ENCODE peak calls at places on chromosomes 2 and 18, in six cellular contexts. W, D, E, F, Y and L are unnamed samples.

GRCh38 chr2:146874260-146874658 is 970.6 kb upstream of the ACVR2A start:
- DNase-seq in E (peak; percentile 27), D (no peak), Y (peak; percentile 60), W (no peak), F (no peak), L (no peak)

GRCh38 chr2:233000886-233001750 is 11.9 kb downstream of the NGEF start:
- DNase-seq in W (no peak), Y (no peak), D (no peak), E (no peak), F (no peak), L (no peak)

GRCh38 chr2:189261431-189261841 is 81.9 kb upstream of the COL5A2 start:
- DNase-seq in W (no peak), D (peak; percentile 93), E (no peak), Y (peak; percentile 65), F (no peak), L (no peak)

GRCh38 chr2:85131116-85131515 is 2.1 kb upstream of the TCF7L1 start:
- DNase-seq in Y (peak; percentile 64), E (peak; percentile 46), D (peak; percentile 40), F (no peak), W (peak; percentile 15), L (peak; percentile 48)

GRCh38 chr2:134433469-134433868 is 179.6 kb downstream of the MGAT5 start:
- DNase-seq in Y (no peak), F (no peak), E (no peak), D (no peak), W (no peak), L (no peak)

GRCh38 chr2:205681836-205682238 is 464 bp upstream of the NRP2 start:
- DNase-seq in D (no peak), E (peak; percentile 42), W (no peak), F (peak; percentile 55), Y (peak; percentile 64), L (peak; percentile 42)

GRCh38 chr2:29022455-29023128 is 41.5 kb downstream of the TOGARAM2 start:
- DNase-seq in E (no peak), W (no peak), D (no peak), F (no peak), Y (peak; percentile 40), L (no peak)

GRCh38 chr2:10447300-10448207 is 573 bp downstream of the ODC1 start:
- DNase-seq in D (peak; percentile 47), W (no peak), F (peak; percentile 89), E (peak; percentile 49), Y (peak; percentile 50), L (peak; percentile 65)

GRCh38 chr2:188091235-188091634 is 200.4 kb upstream of the GULP1 start:
- DNase-seq in E (no peak), W (no peak), Y (peak; percentile 59), F (no peak), D (no peak), L (no peak)

GRCh38 chr18:48308755-48309154 is 100.4 kb downstream of the ZBTB7C start:
- DNase-seq in E (no peak), W (no peak), D (no peak), F (no peak), Y (no peak), L (no peak)

GRCh38 chr18:4394700-4395099 is 60.4 kb downstream of the DLGAP1 start:
- DNase-seq in F (no peak), W (no peak), E (no peak), Y (no peak), D (no peak), L (no peak)

GRCh38 chr2:9803023-9803805 is 40.1 kb upstream of the TAF1B start:
- DNase-seq in E (peak; percentile 37), Y (no peak), W (no peak), F (no peak), D (no peak), L (no peak)

GRCh38 chr18:6414723-6415362 is at the start of gene L3MBTL4:
- DNase-seq in E (no peak), D (no peak), W (no peak), F (peak; percentile 72), Y (peak; percentile 38), L (peak; percentile 52)

GRCh38 chr2:16614314-16614860 is 51.2 kb downstream of the CYRIA start:
- DNase-seq in E (peak; percentile 94), F (no peak), W (no peak), Y (peak; percentile 8), D (peak; percentile 55), L (no peak)

GRCh38 chr2:77721593-77721992 is 199.4 kb upstream of the LRRTM4 start:
- DNase-seq in W (no peak), D (no peak), F (no peak), E (no peak), Y (no peak), L (no peak)

GRCh38 chr2:176490061-176490861 is 221.0 kb downstream of the MTX2 start:
- DNase-seq in Y (peak; percentile 82), W (peak; percentile 36), D (no peak), E (peak; percentile 21), F (peak; percentile 79), L (peak; percentile 80)

GRCh38 chr2:54724560-54725342 is 1.3 kb downstream of the EML6 start:
- DNase-seq in Y (peak; percentile 32), W (peak; percentile 45), D (no peak), F (peak; percentile 67), E (no peak), L (peak; percentile 42)

GRCh38 chr2:108803045-108803736 is 16.6 kb downstream of the CCDC138 start:
- DNase-seq in F (no peak), E (no peak), W (no peak), D (no peak), Y (no peak), L (no peak)

GRCh38 chr2:28343184-28343942 is 49.3 kb upstream of the FOSL2 start:
- DNase-seq in F (no peak), W (no peak), D (no peak), E (no peak), Y (no peak), L (no peak)

GRCh38 chr18:9782073-9782857 is 74.2 kb downstream of the RAB31 start:
- DNase-seq in E (peak; percentile 95), D (peak; percentile 96), F (peak; percentile 35), W (no peak), Y (peak; percentile 69), L (no peak)

GRCh38 chr2:232875256-232876070 is 5.4 kb downstream of the SNORC start:
- DNase-seq in E (no peak), F (no peak), W (no peak), Y (no peak), D (no peak), L (peak; percentile 48)

GRCh38 chr18:41745166-41746049 is 209.6 kb upstream of the PIK3C3 start:
- DNase-seq in F (peak; percentile 73), W (peak; percentile 64), D (peak; percentile 6), Y (peak; percentile 79), E (peak; percentile 51), L (peak; percentile 75)

GRCh38 chr2:234953116-234954031 is 1.6 kb downstream of the SH3BP4 start:
- DNase-seq in D (no peak), Y (peak; percentile 57), E (peak; percentile 40), F (no peak), W (no peak), L (no peak)
- H4K8ac ChIP-seq in D (peak overlapping the region; percentile 74), Y (no peak overlapping the region), E (no peak overlapping the region), F (no peak overlapping the region), W (no peak overlapping the region), L (no peak overlapping the region)

DNA sequence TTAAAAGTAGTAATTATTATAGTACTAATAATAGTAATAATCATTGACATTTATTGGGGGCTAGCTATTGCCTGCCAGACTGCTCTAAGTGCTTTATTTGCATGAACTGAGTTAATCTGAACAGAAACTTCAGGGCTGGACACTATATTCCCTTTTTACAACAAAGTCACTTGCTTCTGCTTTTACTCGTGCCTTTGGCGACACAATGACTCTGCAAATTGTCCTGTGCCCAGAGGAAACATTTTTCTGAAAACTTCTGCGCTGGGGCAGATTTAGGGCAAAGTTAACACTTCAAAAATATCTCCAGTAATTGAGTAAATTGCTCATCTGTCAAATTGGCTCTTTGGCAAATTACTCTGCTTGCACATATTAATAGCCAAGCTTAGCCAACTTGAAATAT is 36.5 kb downstream of the BMP10 start:
- DNase-seq in F (no peak), D (no peak), W (no peak), E (no peak), Y (no peak), L (no peak)
- H3K9ac ChIP-seq in F (no peak overlapping the region), D (no peak overlapping the region), W (no peak overlapping the region), E (no peak overlapping the region), Y (no peak overlapping the region), L (no peak overlapping the region)

DNA sequence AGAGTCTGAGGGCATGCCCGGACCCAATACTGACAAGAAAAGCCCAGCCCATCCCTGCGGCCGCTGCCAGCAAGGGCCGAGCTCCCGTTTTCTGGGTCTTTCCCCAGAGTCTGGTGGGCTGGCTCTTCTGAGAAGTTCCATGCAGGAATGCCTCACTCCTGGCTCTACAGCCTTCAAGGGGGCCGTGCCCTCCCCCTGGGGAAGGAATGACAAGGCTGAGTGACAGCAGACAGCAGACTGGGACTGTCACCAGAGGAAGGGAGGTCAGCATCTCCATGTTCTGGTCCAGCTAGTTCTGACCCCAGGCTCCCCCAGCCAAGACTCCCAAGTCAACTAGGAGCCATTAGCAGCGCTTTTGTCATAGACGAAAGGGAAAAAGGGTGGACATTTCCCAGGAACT is 13.0 kb upstream of the SEMA4C start:
- DNase-seq in D (no peak), W (no peak), E (no peak), Y (no peak), F (no peak), L (no peak)
- H4K8ac ChIP-seq in D (no peak overlapping the region), W (no peak overlapping the region), E (no peak overlapping the region), Y (no peak overlapping the region), F (no peak overlapping the region), L (no peak overlapping the region)

GRCh38 chr2:219461669-219462068 is 27.0 kb downstream of the SPEG start:
- DNase-seq in F (no peak), D (no peak), W (no peak), E (no peak), Y (no peak), L (no peak)

GRCh38 chr2:219466816-219467735 is 31.6 kb upstream of the GMPPA start:
- DNase-seq in F (no peak), W (no peak), E (no peak), Y (no peak), D (no peak), L (no peak)

GRCh38 chr2:219465659-219466561 is 31.3 kb downstream of the SPEG start:
- DNase-seq in F (no peak), W (no peak), E (no peak), D (no peak), Y (no peak), L (no peak)

GRCh38 chr2:219462349-219462748 is 27.7 kb downstream of the SPEG start:
- DNase-seq in D (no peak), W (no peak), E (no peak), Y (no peak), F (no peak), L (no peak)

DNA sequence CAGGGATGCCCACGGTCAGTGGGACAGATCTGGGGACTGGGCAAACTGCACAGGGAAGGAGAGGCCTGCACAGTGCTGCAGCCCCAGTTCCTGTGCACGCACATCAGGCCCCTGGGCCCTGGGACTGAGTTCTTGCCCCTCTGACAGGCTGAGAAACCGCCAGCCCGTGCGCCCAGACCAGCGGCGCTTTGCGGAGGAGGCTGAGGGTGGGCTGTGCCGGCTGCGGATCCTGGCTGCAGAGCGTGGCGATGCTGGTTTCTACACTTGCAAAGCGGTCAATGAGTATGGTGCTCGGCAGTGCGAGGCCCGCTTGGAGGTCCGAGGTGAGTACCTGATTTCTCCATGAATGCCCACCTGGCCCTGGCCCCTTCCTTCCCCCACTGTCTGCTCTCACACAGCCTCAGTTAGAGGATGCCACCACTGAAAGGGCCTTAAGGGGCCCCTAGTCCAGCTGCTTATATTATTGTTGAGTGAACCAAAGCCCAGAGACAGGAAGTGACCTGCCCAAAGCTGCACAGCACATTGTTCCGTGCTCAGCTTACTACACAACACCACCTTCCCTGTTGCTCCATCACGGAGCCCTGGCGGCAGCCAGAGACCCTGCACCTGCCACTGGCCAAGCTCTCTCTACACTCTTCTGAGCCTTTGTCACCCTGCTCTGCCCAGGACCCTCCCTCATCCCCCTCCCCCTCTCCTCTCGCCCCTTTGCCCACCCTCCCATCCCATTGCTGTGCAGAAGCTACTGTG is 29.8 kb downstream of the SPEG start:
- DNase-seq in F (peak; percentile 42), Y (no peak), E (no peak), D (no peak), W (no peak), L (no peak)
- H3K9ac ChIP-seq in F (no peak overlapping the region), Y (no peak overlapping the region), E (no peak overlapping the region), D (no peak overlapping the region), W (no peak overlapping the region), L (no peak overlapping the region)